ENCODE peak calls at places on chromosomes 13 and 19, in six cellular contexts. One of them, this sample, is unnamed.

GRCh38 chr19:18100710-18101109 is 3.1 kb downstream of the MAST3 start:
- DNase-seq in small intestine: peak; percentile 46
- DNase-seq in frontal cortex: peak; percentile 50
- DNase-seq in AG09319: no peak
- DNase-seq in fibroblast of lung: no peak
- DNase-seq in EL: no peak
- DNase-seq in this sample: no peak

GRCh38 chr19:49613374-49613773 is 22.4 kb downstream of the PRR12 start:
- DNase-seq in small intestine: no peak
- DNase-seq in frontal cortex: no peak
- DNase-seq in AG09319: no peak
- DNase-seq in fibroblast of lung: peak; percentile 55
- DNase-seq in EL: peak; percentile 47
- DNase-seq in this sample: no peak

GRCh38 chr13:50127017-50127725 is 111.9 kb downstream of the KCNRG start:
- DNase-seq in small intestine: peak; percentile 72
- DNase-seq in frontal cortex: peak; percentile 28
- DNase-seq in AG09319: no peak
- DNase-seq in fibroblast of lung: peak; percentile 69
- DNase-seq in EL: peak; percentile 63
- DNase-seq in this sample: peak; percentile 36

GRCh38 chr19:55228403-55229031 is at the start of gene TMEM86B:
- DNase-seq in small intestine: peak; percentile 92
- DNase-seq in frontal cortex: no peak
- DNase-seq in AG09319: no peak
- DNase-seq in fibroblast of lung: no peak
- DNase-seq in EL: no peak
- DNase-seq in this sample: no peak

GRCh38 chr19:46076951-46077814 is 36.4 kb upstream of the IGFL4 start:
- DNase-seq in small intestine: peak; percentile 64
- DNase-seq in frontal cortex: peak; percentile 73
- DNase-seq in AG09319: peak; percentile 40
- DNase-seq in fibroblast of lung: peak; percentile 79
- DNase-seq in EL: peak; percentile 82
- DNase-seq in this sample: no peak

GRCh38 chr13:98476538-98476966 is 100.4 kb downstream of the STK24 start:
- DNase-seq in small intestine: peak; percentile 64
- DNase-seq in frontal cortex: no peak
- DNase-seq in AG09319: no peak
- DNase-seq in fibroblast of lung: peak; percentile 77
- DNase-seq in EL: peak; percentile 96
- DNase-seq in this sample: peak; percentile 27

GRCh38 chr19:10718205-10719196 is 622 bp downstream of the DNM2 start:
- DNase-seq in small intestine: peak; percentile 34
- DNase-seq in frontal cortex: peak; percentile 49
- DNase-seq in AG09319: no peak
- DNase-seq in fibroblast of lung: peak; percentile 21
- DNase-seq in EL: no peak
- DNase-seq in this sample: peak; percentile 40

GRCh38 chr13:109773276-109773675 is 13.1 kb downstream of the IRS2 start:
- DNase-seq in small intestine: no peak
- DNase-seq in frontal cortex: no peak
- DNase-seq in AG09319: no peak
- DNase-seq in fibroblast of lung: no peak
- DNase-seq in EL: no peak
- DNase-seq in this sample: no peak

GRCh38 chr19:23345838-23346237 is 49.4 kb downstream of the ZNF91 start:
- DNase-seq in small intestine: no peak
- DNase-seq in frontal cortex: no peak
- DNase-seq in AG09319: no peak
- DNase-seq in fibroblast of lung: no peak
- DNase-seq in EL: no peak
- DNase-seq in this sample: no peak

GRCh38 chr13:40961224-40961623 is 57.9 kb downstream of the ELF1 start:
- DNase-seq in small intestine: no peak
- DNase-seq in frontal cortex: no peak
- DNase-seq in AG09319: no peak
- DNase-seq in fibroblast of lung: no peak
- DNase-seq in EL: no peak
- DNase-seq in this sample: no peak

GRCh38 chr19:32876919-32877285 is 7.3 kb upstream of the SLC7A9 start:
- DNase-seq in small intestine: peak; percentile 25
- DNase-seq in frontal cortex: no peak
- DNase-seq in AG09319: no peak
- DNase-seq in fibroblast of lung: no peak
- DNase-seq in EL: peak; percentile 86
- DNase-seq in this sample: no peak

GRCh38 chr19:42942187-42942789 is 5.3 kb upstream of the PSG7 start:
- DNase-seq in small intestine: no peak
- DNase-seq in frontal cortex: no peak
- DNase-seq in AG09319: no peak
- DNase-seq in fibroblast of lung: peak; percentile 2
- DNase-seq in EL: no peak
- DNase-seq in this sample: no peak

GRCh38 chr13:110771194-110771593 is 57.7 kb downstream of the ING1 start:
- DNase-seq in small intestine: no peak
- DNase-seq in frontal cortex: no peak
- DNase-seq in AG09319: no peak
- DNase-seq in fibroblast of lung: no peak
- DNase-seq in EL: peak; percentile 13
- DNase-seq in this sample: no peak

GRCh38 chr19:13920940-13921744 is 15.1 kb downstream of the CC2D1A start:
- DNase-seq in small intestine: peak; percentile 62
- DNase-seq in frontal cortex: no peak
- DNase-seq in AG09319: no peak
- DNase-seq in fibroblast of lung: peak; percentile 48
- DNase-seq in EL: peak; percentile 55
- DNase-seq in this sample: no peak

GRCh38 chr13:30895773-30896172 is 10.3 kb upstream of the MEDAG start:
- DNase-seq in small intestine: no peak
- DNase-seq in frontal cortex: no peak
- DNase-seq in AG09319: peak; percentile 60
- DNase-seq in fibroblast of lung: peak; percentile 91
- DNase-seq in EL: peak; percentile 86
- DNase-seq in this sample: no peak

GRCh38 chr13:91136806-91137205 is 210.7 kb upstream of the MIR17HG start:
- DNase-seq in small intestine: peak; percentile 42
- DNase-seq in frontal cortex: no peak
- DNase-seq in AG09319: no peak
- DNase-seq in fibroblast of lung: peak; percentile 3
- DNase-seq in EL: no peak
- DNase-seq in this sample: no peak

GRCh38 chr19:55590621-55591020 is 8.7 kb downstream of the FIZ1 start:
- DNase-seq in small intestine: peak; percentile 51
- DNase-seq in frontal cortex: no peak
- DNase-seq in AG09319: no peak
- DNase-seq in fibroblast of lung: no peak
- DNase-seq in EL: no peak
- DNase-seq in this sample: no peak

GRCh38 chr13:100096526-100096925 is 7.6 kb downstream of the PCCA start:
- DNase-seq in small intestine: no peak
- DNase-seq in frontal cortex: no peak
- DNase-seq in AG09319: no peak
- DNase-seq in fibroblast of lung: no peak
- DNase-seq in EL: no peak
- DNase-seq in this sample: no peak

GRCh38 chr19:52670046-52670445 is 31.9 kb upstream of the ZNF83 start:
- DNase-seq in small intestine: no peak
- DNase-seq in frontal cortex: no peak
- DNase-seq in AG09319: no peak
- DNase-seq in fibroblast of lung: no peak
- DNase-seq in EL: no peak
- DNase-seq in this sample: no peak

GRCh38 chr19:46303702-46304397 is 7.0 kb downstream of the HIF3A start:
- DNase-seq in small intestine: peak; percentile 98
- DNase-seq in frontal cortex: no peak
- DNase-seq in AG09319: no peak
- DNase-seq in fibroblast of lung: peak; percentile 74
- DNase-seq in EL: no peak
- DNase-seq in this sample: no peak

GRCh38 chr13:30108913-30109237 is 198.5 kb downstream of the KATNAL1 start:
- DNase-seq in small intestine: peak; percentile 99
- DNase-seq in frontal cortex: no peak
- DNase-seq in AG09319: no peak
- DNase-seq in fibroblast of lung: no peak
- DNase-seq in EL: no peak
- DNase-seq in this sample: no peak

GRCh38 chr13:114222461-114222968 is 12.2 kb upstream of the CDC16 start:
- DNase-seq in small intestine: peak; percentile 43
- DNase-seq in frontal cortex: no peak
- DNase-seq in AG09319: no peak
- DNase-seq in fibroblast of lung: peak; percentile 39
- DNase-seq in EL: no peak
- DNase-seq in this sample: no peak

This sample was measured in memory B cell.